ENCODE peak calls at places on chromosomes 5 and 9, in five cellular contexts. Y is smooth muscle cell of the brain vasculature, U is nephron progenitor cell, M is T-helper 1 cell, Z is left cardiac atrium. K is an unnamed sample.
A peak's percentile ranks its signal among the peaks of the same experiment; 100 is the strongest.

GRCh38 chr5:15794117-15794985 is 294.4 kb downstream of the FBXL7 start:
- DNase-seq in Y (no peak), U (no peak), M (no peak), Z (no peak), K (no peak)

GRCh38 chr9:89362647-89363310 is 44.5 kb downstream of the SECISBP2 start:
- DNase-seq in Y (no peak), U (no peak), M (no peak), Z (no peak), K (no peak)

GRCh38 chr9:98101868-98102273 is 17.2 kb downstream of the TRIM14 start:
- DNase-seq in Y (no peak), U (no peak), M (peak; percentile 73), Z (no peak), K (peak; percentile 73)

GRCh38 chr9:27447036-27447700 is 76.9 kb upstream of the IFNK start:
- DNase-seq in Y (no peak), U (no peak), M (no peak), Z (no peak), K (no peak)

GRCh38 chr5:149800563-149801103 is 70.5 kb downstream of the PPARGC1B start:
- DNase-seq in Y (no peak), U (no peak), M (no peak), Z (no peak), K (no peak)

GRCh38 chr9:121529237-121529987 is 29.8 kb upstream of the GGTA1 start:
- DNase-seq in Y (peak; percentile 88), U (no peak), M (no peak), Z (peak; percentile 99), K (no peak)

GRCh38 chr5:181223729-181224389 is 778 bp downstream of the TRIM41 start:
- DNase-seq in Y (no peak), U (peak; percentile 87), M (no peak), Z (peak; percentile 76), K (no peak)

GRCh38 chr5:141811287-141812155 is 66.7 kb downstream of the PCDH1 start:
- DNase-seq in Y (no peak), U (peak; percentile 68), M (peak; percentile 12), Z (peak; percentile 35), K (peak; percentile 77)

GRCh38 chr9:135952664-135953206 is 8.4 kb downstream of the UBAC1 start:
- DNase-seq in Y (no peak), U (no peak), M (no peak), Z (no peak), K (no peak)

GRCh38 chr5:127053049-127053448 is 20.3 kb downstream of the C5orf63 start:
- DNase-seq in Y (no peak), U (no peak), M (no peak), Z (no peak), K (no peak)

GRCh38 chr9:78235296-78235770 is 542 bp upstream of the CEP78 start:
- DNase-seq in Y (no peak), U (no peak), M (no peak), Z (no peak), K (peak; percentile 17)

GRCh38 chr5:82107277-82107676 is 135.5 kb downstream of the ATG10 start:
- DNase-seq in Y (no peak), U (no peak), M (no peak), Z (no peak), K (no peak)

GRCh38 chr5:180689071-180689694 is 39.8 kb upstream of the FLT4 start:
- DNase-seq in Y (no peak), U (no peak), M (no peak), Z (no peak), K (no peak)

GRCh38 chr9:99059074-99059894 is 45.6 kb upstream of the TGFBR1 start:
- DNase-seq in Y (no peak), U (no peak), M (no peak), Z (no peak), K (peak; percentile 76)

GRCh38 chr9:12818431-12819000 is 43.7 kb downstream of the LURAP1L start:
- DNase-seq in Y (no peak), U (no peak), M (no peak), Z (peak; percentile 24), K (no peak)

GRCh38 chr5:104353371-104353770 is 790.8 kb upstream of the NUDT12 start:
- DNase-seq in Y (no peak), U (no peak), M (no peak), Z (no peak), K (no peak)

GRCh38 chr9:113274474-113275146 is 762 bp downstream of the CDC26 start:
- DNase-seq in Y (no peak), U (peak; percentile 42), M (no peak), Z (no peak), K (peak; percentile 68)

GRCh38 chr5:140647042-140647341 is 438 bp downstream of the NDUFA2 start:
- DNase-seq in Y (no peak), U (no peak), M (no peak), Z (no peak), K (no peak)

GRCh38 chr9:116701940-116702642 is 15.0 kb downstream of the TRIM32 start:
- DNase-seq in Y (no peak), U (no peak), M (no peak), Z (no peak), K (no peak)

GRCh38 chr5:178796165-178796945 is 63.4 kb upstream of the ZNF354B start:
- DNase-seq in Y (no peak), U (no peak), M (no peak), Z (no peak), K (no peak)